ENCODE peak calls at places on chromosomes 2 and 18, in ten cellular contexts. J is IMR-90; G is right cardiac atrium; H is kidney; D is OCI-LY7; A is CD8-positive, alpha-beta memory T cell; P is RWPE2; B is heart left ventricle; I is AG04450; U is HepG2. R is an unnamed sample.
A peak's percentile ranks its signal among the peaks of the same experiment; 100 is the strongest.

GRCh38 chr2:2862386-2862785 is 515.2 kb downstream of the EIPR1 start:
- DNase-seq in I (no peak), D (no peak), A (no peak), B (no peak), P (no peak), H (no peak), G (no peak), J (no peak), U (no peak), R (no peak)

GRCh38 chr2:149686136-149686535 is 98.6 kb upstream of the MMADHC start:
- DNase-seq in P (no peak), U (no peak), B (no peak), D (no peak), I (no peak), J (no peak), H (no peak), A (no peak), G (no peak), R (no peak)

GRCh38 chr2:27627963-27628766 is 647 bp downstream of the CCDC121 start:
- DNase-seq in G (no peak), P (no peak), U (peak; percentile 45), I (peak; percentile 61), H (no peak), A (no peak), J (peak; percentile 96), B (no peak), D (peak; percentile 25), R (no peak)

GRCh38 chr2:137117385-137117784 is 352.0 kb downstream of the THSD7B start:
- DNase-seq in J (no peak), B (no peak), A (no peak), D (no peak), G (no peak), I (no peak), H (no peak), U (peak; percentile 38), P (no peak), R (no peak)

GRCh38 chr18:4172491-4172890 is 282.6 kb downstream of the DLGAP1 start:
- DNase-seq in A (no peak), D (no peak), B (no peak), P (no peak), G (no peak), U (no peak), H (no peak), I (no peak), J (no peak), R (no peak)

GRCh38 chr2:239479471-239479870 is 78.7 kb upstream of the HDAC4 start:
- DNase-seq in U (no peak), H (peak; percentile 51), J (no peak), G (no peak), D (no peak), B (no peak), P (no peak), I (no peak), A (no peak), R (no peak)

GRCh38 chr2:113225505-113226259 is 51.9 kb downstream of the PSD4 start:
- DNase-seq in P (no peak), A (no peak), B (no peak), U (no peak), D (no peak), H (peak; percentile 90), J (peak; percentile 49), G (peak; percentile 55), I (no peak), R (no peak)

GRCh38 chr2:151111599-151112278 is 149.9 kb downstream of the RBM43 start:
- DNase-seq in G (no peak), J (peak; percentile 93), P (no peak), U (no peak), D (no peak), A (no peak), B (no peak), I (peak; percentile 51), H (no peak), R (no peak)

GRCh38 chr18:23238152-23238531 is 102.9 kb downstream of the CABLES1 start:
- DNase-seq in B (peak; percentile 44), J (peak; percentile 60), U (no peak), G (no peak), I (no peak), H (no peak), A (no peak), D (no peak), P (no peak), R (no peak)

GRCh38 chr18:32920796-32921787 is 148.3 kb upstream of the KLHL14 start:
- DNase-seq in P (peak; percentile 61), B (no peak), A (no peak), I (peak; percentile 76), D (no peak), U (peak; percentile 70), G (no peak), J (peak; percentile 95), H (no peak), R (no peak)

GRCh38 chr2:177783835-177784448 is 288.6 kb downstream of the PDE11A start:
- DNase-seq in U (no peak), A (peak; percentile 7), P (no peak), G (no peak), B (no peak), D (no peak), J (peak; percentile 51), H (no peak), I (no peak), R (no peak)

GRCh38 chr2:176581557-176582150 is 312.4 kb downstream of the MTX2 start:
- DNase-seq in U (no peak), P (no peak), A (no peak), I (no peak), B (no peak), D (no peak), H (no peak), J (no peak), G (no peak), R (no peak)

GRCh38 chr2:206548383-206548782 is 93.9 kb upstream of the FAM237A start:
- DNase-seq in D (no peak), G (no peak), U (no peak), J (no peak), P (no peak), I (no peak), A (no peak), B (no peak), H (no peak), R (no peak)

GRCh38 chr2:206540757-206541156 is 97.4 kb downstream of the ADAM23 start:
- DNase-seq in H (no peak), A (no peak), J (no peak), D (no peak), G (no peak), I (no peak), U (no peak), P (no peak), B (no peak), R (no peak)

DNA sequence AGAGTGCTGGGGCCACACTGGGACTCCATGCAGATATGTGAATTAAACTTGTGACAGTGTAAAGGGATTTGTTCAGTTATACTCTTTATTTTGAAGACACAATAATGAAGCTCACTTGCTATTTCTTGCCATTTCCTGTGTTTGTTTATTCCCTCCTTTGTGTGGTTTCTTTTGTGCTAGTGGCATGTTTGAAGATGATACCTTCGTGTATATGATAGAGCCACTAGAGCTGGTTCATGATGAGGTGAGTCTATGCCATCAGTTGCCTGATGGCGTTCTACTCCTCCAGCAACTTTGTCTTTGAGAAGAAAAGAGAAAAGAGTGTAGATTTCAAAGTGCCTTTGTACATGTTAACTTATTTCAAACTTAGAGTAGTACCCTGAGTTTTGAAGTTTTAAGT is 99.2 kb upstream of the FAM237A start:
- DNase-seq in U (no peak), B (no peak), D (no peak), H (no peak), G (no peak), I (no peak), P (no peak), J (no peak), A (no peak), R (no peak)
- H3K27ac ChIP-seq in U (no peak overlapping the region), B (no peak overlapping the region), D (no peak overlapping the region), H (no peak overlapping the region), G (no peak overlapping the region), I (no peak overlapping the region), P (no peak overlapping the region), J (no peak overlapping the region), A (no peak overlapping the region), R (no peak overlapping the region)

DNA sequence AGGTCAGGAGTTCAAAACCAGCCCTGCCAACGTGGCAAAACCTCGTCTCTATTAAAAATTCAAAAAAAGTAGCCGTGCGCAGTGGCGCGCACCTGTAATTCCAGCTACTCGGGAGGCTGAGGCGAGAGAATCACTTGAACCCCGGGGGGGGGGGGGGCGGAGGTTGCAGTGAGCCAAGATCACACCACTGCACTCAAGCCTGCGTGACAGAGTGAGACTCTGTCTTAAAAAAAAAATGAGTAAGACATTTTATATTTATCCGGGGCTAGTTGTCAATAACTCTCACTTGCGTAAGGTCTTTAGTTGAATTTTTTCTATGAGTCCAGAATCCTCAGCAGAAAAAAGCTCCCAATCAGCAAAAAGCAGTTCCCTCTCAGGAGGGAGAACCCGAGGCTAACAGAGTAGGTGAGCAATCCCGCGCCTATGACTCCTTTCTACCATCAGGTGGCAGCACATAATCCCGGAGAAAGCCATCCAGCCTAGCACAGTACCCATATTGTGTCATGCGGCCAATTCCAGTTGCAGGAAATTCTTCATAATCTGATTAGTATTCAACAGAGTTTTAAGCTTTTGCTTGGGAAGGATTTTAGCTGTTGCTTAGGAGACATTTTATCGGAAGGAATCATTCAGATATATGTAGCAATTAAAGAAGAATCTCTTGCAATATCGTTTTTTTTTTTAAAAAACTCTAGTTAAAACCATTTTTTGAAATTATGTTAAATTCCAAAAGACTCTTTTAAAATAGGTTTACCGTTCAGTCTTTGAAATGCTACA is 11.9 kb upstream of the CRYGA start:
- DNase-seq in D (peak; percentile 66), B (peak; percentile 67), U (peak; percentile 86), H (peak; percentile 77), I (peak; percentile 38), A (peak; percentile 49), G (peak; percentile 74), J (peak; percentile 71), P (no peak), R (peak; percentile 67)
- H3K27ac ChIP-seq in D (no peak overlapping the region), B (no peak overlapping the region), U (no peak overlapping the region), H (no peak overlapping the region), I (no peak overlapping the region), A (no peak overlapping the region), G (no peak overlapping the region), J (no peak overlapping the region), P (no peak overlapping the region), R (no peak overlapping the region)

DNA sequence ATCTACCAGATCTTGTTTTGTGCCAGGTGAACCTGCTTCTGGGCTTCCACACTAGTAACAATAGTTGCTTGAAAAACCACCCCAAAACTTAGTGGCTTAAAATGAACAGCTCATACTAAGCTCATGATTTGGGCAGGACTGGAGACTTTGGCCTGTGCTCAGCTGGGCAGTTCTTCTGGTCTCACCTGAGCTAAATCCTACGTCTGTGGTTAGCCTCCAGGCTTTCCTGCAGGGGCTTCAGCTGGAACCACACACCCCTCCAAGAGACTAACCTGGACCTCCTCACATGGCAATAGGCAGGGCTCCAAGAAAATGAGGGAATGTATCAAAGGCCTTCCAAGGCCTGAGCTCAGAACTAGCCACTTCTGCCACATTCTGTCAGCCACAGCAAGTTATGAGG is 144.1 kb downstream of the CD8B2 start:
- DNase-seq in B (no peak), U (no peak), H (no peak), G (no peak), J (no peak), D (no peak), P (no peak), A (no peak), I (no peak), R (no peak)
- H3K27ac ChIP-seq in B (no peak overlapping the region), U (no peak overlapping the region), H (no peak overlapping the region), G (no peak overlapping the region), J (no peak overlapping the region), D (no peak overlapping the region), P (no peak overlapping the region), A (no peak overlapping the region), I (no peak overlapping the region), R (no peak overlapping the region)

GRCh38 chr2:17863539-17863938 is 14.9 kb upstream of the KCNS3 start:
- DNase-seq in G (no peak), J (no peak), P (no peak), B (no peak), H (no peak), A (no peak), U (no peak), D (no peak), I (no peak), R (no peak)
- H3K27ac ChIP-seq in G (no peak overlapping the region), J (no peak overlapping the region), P (no peak overlapping the region), B (no peak overlapping the region), H (no peak overlapping the region), A (no peak overlapping the region), U (no peak overlapping the region), D (no peak overlapping the region), I (no peak overlapping the region), R (no peak overlapping the region)

R was measured in psoas muscle.